ENCODE peak calls at places on chromosomes 2 and 18, in nine cellular contexts. One of them, this sample, is unnamed.
A peak's percentile ranks its signal among the peaks of the same experiment; 100 is the strongest.

GRCh38 chr2:237904806-237905599 is 45.6 kb downstream of the RAMP1 start:
- DNase-seq in tibial artery: peak; percentile 74
- DNase-seq in AG09309: peak; percentile 55
- DNase-seq in kidney epithelial cell: no peak
- DNase-seq in GM12864: peak; percentile 35
- DNase-seq in kidney: no peak
- DNase-seq in LNCaP clone FGC: no peak
- DNase-seq in cardiac muscle cell: peak; percentile 62
- DNase-seq in epithelial cell of proximal tubule: no peak
- DNase-seq in this sample: no peak

GRCh38 chr2:150606380-150607060 is 119.1 kb upstream of the RND3 start:
- DNase-seq in tibial artery: no peak
- DNase-seq in GM12864: no peak
- DNase-seq in kidney: no peak
- DNase-seq in LNCaP clone FGC: no peak
- DNase-seq in AG09309: no peak
- DNase-seq in cardiac muscle cell: no peak
- DNase-seq in kidney epithelial cell: no peak
- DNase-seq in epithelial cell of proximal tubule: no peak
- DNase-seq in this sample: no peak

GRCh38 chr18:66419400-66419799 is 184.5 kb downstream of the CDH19 start:
- DNase-seq in tibial artery: no peak
- DNase-seq in kidney epithelial cell: no peak
- DNase-seq in LNCaP clone FGC: no peak
- DNase-seq in GM12864: no peak
- DNase-seq in kidney: no peak
- DNase-seq in epithelial cell of proximal tubule: no peak
- DNase-seq in AG09309: no peak
- DNase-seq in cardiac muscle cell: no peak
- DNase-seq in this sample: no peak

GRCh38 chr2:239696559-239697207 is 295.9 kb upstream of the HDAC4 start:
- DNase-seq in tibial artery: no peak
- DNase-seq in LNCaP clone FGC: no peak
- DNase-seq in GM12864: no peak
- DNase-seq in cardiac muscle cell: no peak
- DNase-seq in kidney: no peak
- DNase-seq in epithelial cell of proximal tubule: no peak
- DNase-seq in kidney epithelial cell: no peak
- DNase-seq in AG09309: no peak
- DNase-seq in this sample: no peak

GRCh38 chr2:8805278-8806045 is 32.0 kb downstream of the KIDINS220 start:
- DNase-seq in GM12864: no peak
- DNase-seq in kidney epithelial cell: no peak
- DNase-seq in kidney: no peak
- DNase-seq in cardiac muscle cell: peak; percentile 86
- DNase-seq in epithelial cell of proximal tubule: no peak
- DNase-seq in AG09309: no peak
- DNase-seq in tibial artery: no peak
- DNase-seq in LNCaP clone FGC: no peak
- DNase-seq in this sample: no peak

GRCh38 chr2:9076755-9077154 is 73.3 kb upstream of the MBOAT2 start:
- DNase-seq in GM12864: no peak
- DNase-seq in epithelial cell of proximal tubule: no peak
- DNase-seq in cardiac muscle cell: no peak
- DNase-seq in AG09309: no peak
- DNase-seq in tibial artery: no peak
- DNase-seq in kidney: no peak
- DNase-seq in kidney epithelial cell: no peak
- DNase-seq in LNCaP clone FGC: no peak
- DNase-seq in this sample: no peak

GRCh38 chr2:12612168-12612567 is 104.6 kb upstream of the TRIB2 start:
- DNase-seq in cardiac muscle cell: no peak
- DNase-seq in kidney epithelial cell: no peak
- DNase-seq in AG09309: no peak
- DNase-seq in kidney: no peak
- DNase-seq in epithelial cell of proximal tubule: no peak
- DNase-seq in tibial artery: no peak
- DNase-seq in LNCaP clone FGC: no peak
- DNase-seq in GM12864: no peak
- DNase-seq in this sample: no peak

GRCh38 chr18:55422456-55423185 is 165.4 kb downstream of the TCF4 start:
- DNase-seq in epithelial cell of proximal tubule: no peak
- DNase-seq in kidney epithelial cell: no peak
- DNase-seq in cardiac muscle cell: no peak
- DNase-seq in AG09309: no peak
- DNase-seq in GM12864: no peak
- DNase-seq in LNCaP clone FGC: no peak
- DNase-seq in kidney: no peak
- DNase-seq in tibial artery: peak; percentile 47
- DNase-seq in this sample: no peak

GRCh38 chr2:42008241-42008911 is 39.4 kb upstream of the PKDCC start:
- DNase-seq in GM12864: no peak
- DNase-seq in cardiac muscle cell: peak; percentile 79
- DNase-seq in epithelial cell of proximal tubule: no peak
- DNase-seq in AG09309: no peak
- DNase-seq in tibial artery: no peak
- DNase-seq in kidney epithelial cell: no peak
- DNase-seq in kidney: no peak
- DNase-seq in LNCaP clone FGC: no peak
- DNase-seq in this sample: no peak

GRCh38 chr2:73283545-73284295 is 558 bp downstream of the FBXO41 start:
- DNase-seq in epithelial cell of proximal tubule: no peak
- DNase-seq in GM12864: no peak
- DNase-seq in AG09309: no peak
- DNase-seq in kidney: peak; percentile 70
- DNase-seq in LNCaP clone FGC: no peak
- DNase-seq in kidney epithelial cell: no peak
- DNase-seq in tibial artery: no peak
- DNase-seq in cardiac muscle cell: no peak
- DNase-seq in this sample: no peak

GRCh38 chr18:43012951-43013350 is 102.5 kb downstream of the RIT2 start:
- DNase-seq in GM12864: no peak
- DNase-seq in cardiac muscle cell: no peak
- DNase-seq in kidney: no peak
- DNase-seq in epithelial cell of proximal tubule: no peak
- DNase-seq in tibial artery: no peak
- DNase-seq in LNCaP clone FGC: no peak
- DNase-seq in AG09309: no peak
- DNase-seq in kidney epithelial cell: no peak
- DNase-seq in this sample: no peak

GRCh38 chr2:200442471-200442870 is 67.4 kb downstream of the KCTD18 start:
- DNase-seq in kidney epithelial cell: peak; percentile 21
- DNase-seq in GM12864: no peak
- DNase-seq in kidney: no peak
- DNase-seq in AG09309: peak; percentile 50
- DNase-seq in epithelial cell of proximal tubule: no peak
- DNase-seq in LNCaP clone FGC: no peak
- DNase-seq in cardiac muscle cell: no peak
- DNase-seq in tibial artery: no peak
- DNase-seq in this sample: no peak

GRCh38 chr18:57845468-57846103 is 42.5 kb upstream of the ATP8B1 start:
- DNase-seq in kidney epithelial cell: no peak
- DNase-seq in cardiac muscle cell: no peak
- DNase-seq in tibial artery: no peak
- DNase-seq in LNCaP clone FGC: no peak
- DNase-seq in epithelial cell of proximal tubule: no peak
- DNase-seq in AG09309: no peak
- DNase-seq in kidney: no peak
- DNase-seq in GM12864: no peak
- DNase-seq in this sample: no peak

DNA sequence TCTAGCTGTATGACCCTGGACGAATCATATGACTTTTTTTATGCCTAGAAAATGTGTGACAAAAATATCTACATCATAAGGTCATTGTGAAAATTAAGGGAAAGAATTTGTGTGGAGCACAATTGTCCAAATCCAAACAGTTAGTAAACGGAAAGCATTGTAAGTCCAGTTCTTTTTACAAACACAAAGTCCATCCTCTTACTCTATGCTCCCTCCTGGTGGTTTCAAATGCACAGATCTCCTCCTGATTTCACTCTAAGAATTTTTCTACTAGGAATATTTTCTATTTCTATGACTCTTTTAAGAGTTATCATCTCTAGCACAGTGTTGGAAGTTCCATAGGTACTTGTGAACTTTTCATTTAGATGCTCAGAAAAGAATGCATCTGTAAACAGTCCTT is 125.2 kb upstream of the ARL5A start:
- DNase-seq in GM12864: no peak
- DNase-seq in cardiac muscle cell: no peak
- DNase-seq in kidney: no peak
- DNase-seq in kidney epithelial cell: no peak
- DNase-seq in tibial artery: no peak
- DNase-seq in epithelial cell of proximal tubule: no peak
- DNase-seq in AG09309: no peak
- DNase-seq in LNCaP clone FGC: no peak
- DNase-seq in this sample: no peak
- TF ChIP-seq CTCF in GM12864: no peak
- TF ChIP-seq CTCF in cardiac muscle cell: no peak
- TF ChIP-seq CTCF in kidney: no peak
- TF ChIP-seq CTCF in kidney epithelial cell: no peak
- TF ChIP-seq CTCF in tibial artery: no peak
- TF ChIP-seq CTCF in epithelial cell of proximal tubule: peak; percentile 36
- TF ChIP-seq CTCF in AG09309: no peak
- TF ChIP-seq CTCF in LNCaP clone FGC: no peak
- TF ChIP-seq CTCF in this sample: no peak

DNA sequence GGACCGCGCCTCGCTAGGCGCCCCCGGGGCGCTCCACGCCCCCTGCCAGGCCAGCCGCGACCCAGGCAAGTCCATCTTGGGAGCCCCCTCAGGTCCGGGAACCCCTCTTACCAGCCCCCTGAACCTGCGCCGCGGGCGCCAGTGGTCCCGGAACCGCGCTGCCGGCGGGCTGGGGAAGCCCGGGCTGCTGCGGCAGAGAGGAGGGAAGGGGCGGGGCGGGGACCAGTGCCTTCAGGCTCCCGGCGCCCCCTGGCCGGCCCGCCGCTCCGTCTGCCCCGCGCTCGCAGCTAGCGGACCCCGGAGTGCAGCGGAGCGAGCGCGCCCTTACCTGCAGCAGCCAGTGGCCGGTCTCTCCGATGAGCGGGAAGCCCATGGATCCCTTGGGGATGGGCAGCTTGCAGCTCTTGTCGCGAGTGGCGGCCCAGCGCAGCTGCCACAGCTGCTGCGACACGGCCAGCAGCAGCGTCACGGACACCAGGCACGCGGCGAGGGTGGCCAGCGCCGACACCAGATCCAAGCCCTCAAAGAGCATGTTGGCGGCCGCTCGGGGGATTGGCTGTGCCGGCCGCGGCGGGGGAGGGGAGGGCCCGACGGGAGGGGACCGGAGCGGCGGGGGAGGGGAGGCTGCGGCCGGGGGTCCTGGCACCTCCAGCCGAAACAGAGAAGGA is at the start of gene CYP26B1:
- DNase-seq in tibial artery: no peak
- DNase-seq in epithelial cell of proximal tubule: no peak
- DNase-seq in AG09309: no peak
- DNase-seq in GM12864: no peak
- DNase-seq in LNCaP clone FGC: no peak
- DNase-seq in kidney epithelial cell: no peak
- DNase-seq in cardiac muscle cell: peak; percentile 70
- DNase-seq in kidney: peak; percentile 79
- DNase-seq in this sample: peak; percentile 47
- TF ChIP-seq CTCF in tibial artery: no peak
- TF ChIP-seq CTCF in epithelial cell of proximal tubule: no peak
- TF ChIP-seq CTCF in AG09309: no peak
- TF ChIP-seq CTCF in GM12864: no peak
- TF ChIP-seq CTCF in LNCaP clone FGC: no peak
- TF ChIP-seq CTCF in kidney epithelial cell: no peak
- TF ChIP-seq CTCF in cardiac muscle cell: peak; percentile 3
- TF ChIP-seq CTCF in kidney: no peak
- TF ChIP-seq CTCF in this sample: no peak

DNA sequence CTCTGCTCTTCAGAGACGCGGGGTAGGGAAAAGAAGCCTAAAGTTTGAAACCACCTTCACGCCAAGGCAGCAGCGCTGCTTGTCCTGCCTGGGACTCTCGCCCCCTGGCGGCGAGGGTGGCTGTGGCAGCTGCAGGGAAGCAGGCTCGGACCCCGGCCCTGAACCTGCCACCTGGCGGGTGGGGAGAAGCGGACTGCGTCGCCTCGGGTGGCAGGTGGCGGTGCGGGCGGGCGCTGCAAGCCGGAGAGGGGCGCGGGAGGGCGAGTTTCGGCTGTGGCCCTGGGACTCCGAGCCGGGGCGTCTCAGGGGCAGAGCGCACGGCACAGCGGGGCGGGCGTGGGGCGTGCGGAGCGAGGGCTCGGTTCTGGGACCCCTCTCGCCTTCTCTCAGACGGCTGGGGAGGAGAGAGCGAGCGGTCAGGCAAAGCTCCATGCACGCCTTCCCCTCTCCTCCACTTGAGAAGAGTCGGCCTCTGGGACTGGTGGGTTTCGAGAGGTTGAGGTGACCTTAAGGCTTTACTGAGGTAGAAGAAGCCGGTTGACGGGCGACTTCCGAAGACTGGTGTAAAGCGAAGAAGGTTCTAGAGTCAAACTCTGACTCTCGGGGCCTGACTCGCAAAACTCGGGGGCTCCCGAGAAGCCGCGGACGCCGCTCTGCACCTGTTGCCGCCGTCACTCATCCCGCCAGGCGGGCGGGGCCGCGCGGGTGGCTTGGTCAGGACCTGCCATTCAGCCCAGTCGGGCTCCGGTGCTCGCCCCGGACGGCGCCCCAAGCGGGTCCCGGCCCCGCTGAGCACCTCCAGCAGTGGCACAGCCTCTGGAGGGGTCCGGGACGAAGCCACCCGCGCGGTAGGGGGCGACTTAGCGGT is 1.1 kb upstream of the BOLL start:
- DNase-seq in cardiac muscle cell: peak; percentile 40
- DNase-seq in tibial artery: no peak
- DNase-seq in epithelial cell of proximal tubule: no peak
- DNase-seq in GM12864: no peak
- DNase-seq in AG09309: no peak
- DNase-seq in kidney epithelial cell: no peak
- DNase-seq in kidney: peak; percentile 82
- DNase-seq in LNCaP clone FGC: no peak
- DNase-seq in this sample: peak; percentile 80
- TF ChIP-seq CTCF in cardiac muscle cell: peak; percentile 57
- TF ChIP-seq CTCF in tibial artery: peak; percentile 18
- TF ChIP-seq CTCF in epithelial cell of proximal tubule: peak; percentile 67
- TF ChIP-seq CTCF in GM12864: peak; percentile 63
- TF ChIP-seq CTCF in AG09309: peak; percentile 24
- TF ChIP-seq CTCF in kidney epithelial cell: peak; percentile 72
- TF ChIP-seq CTCF in kidney: peak; percentile 48
- TF ChIP-seq CTCF in LNCaP clone FGC: peak; percentile 44
- TF ChIP-seq CTCF in this sample: peak; percentile 59

GRCh38 chr18:2293109-2293839 is 278.0 kb downstream of the METTL4 start:
- DNase-seq in LNCaP clone FGC: no peak
- DNase-seq in tibial artery: no peak
- DNase-seq in GM12864: no peak
- DNase-seq in kidney: no peak
- DNase-seq in epithelial cell of proximal tubule: no peak
- DNase-seq in kidney epithelial cell: no peak
- DNase-seq in cardiac muscle cell: no peak
- DNase-seq in AG09309: no peak
- DNase-seq in this sample: no peak
- TF ChIP-seq CTCF in LNCaP clone FGC: no peak
- TF ChIP-seq CTCF in tibial artery: no peak
- TF ChIP-seq CTCF in GM12864: peak; percentile 21
- TF ChIP-seq CTCF in kidney: no peak
- TF ChIP-seq CTCF in epithelial cell of proximal tubule: no peak
- TF ChIP-seq CTCF in kidney epithelial cell: no peak
- TF ChIP-seq CTCF in cardiac muscle cell: no peak
- TF ChIP-seq CTCF in AG09309: no peak
- TF ChIP-seq CTCF in this sample: no peak

This sample was measured in GM20000.